ENCODE peak calls at places on chromosomes 11 and 22, in seven cellular contexts. A, G, F, P, W, B and R are unnamed samples.

GRCh38 chr11:96271777-96272176 is 71.2 kb downstream of the MAML2 start:
- DNase-seq in A (no peak), G (no peak), F (no peak), P (no peak), W (no peak), B (no peak), R (no peak)

GRCh38 chr11:37110383-37110782 is 512.3 kb upstream of the RAG2 start:
- DNase-seq in A (no peak), G (no peak), F (no peak), P (no peak), W (no peak), B (peak), R (no peak)

GRCh38 chr11:103892603-103893002 is 143.8 kb upstream of the DDI1 start:
- DNase-seq in A (no peak), G (no peak), F (no peak), P (no peak), W (no peak), B (no peak), R (no peak)

GRCh38 chr11:1196516-1197391 is 26.1 kb upstream of the MUC5B start:
- DNase-seq in A (no peak), G (peak), F (no peak), P (peak), W (peak), B (no peak), R (no peak)

GRCh38 chr22:44412136-44412731 is 85.8 kb downstream of the RTL6 start:
- DNase-seq in A (no peak), G (no peak), F (no peak), P (no peak), W (peak), B (no peak), R (no peak)

GRCh38 chr11:66291706-66292542 is at the start of gene TMEM151A:
- DNase-seq in A (no peak), G (peak), F (no peak), P (no peak), W (peak), B (peak), R (peak)

GRCh38 chr11:114247070-114247789 is 49.0 kb upstream of the NNMT start:
- DNase-seq in A (no peak), G (no peak), F (no peak), P (no peak), W (no peak), B (no peak), R (no peak)

GRCh38 chr22:47197735-47198500 is 435.5 kb downstream of the TBC1D22A start:
- DNase-seq in A (no peak), G (peak), F (no peak), P (no peak), W (peak), B (no peak), R (no peak)

GRCh38 chr11:68549789-68550484 is 89.4 kb downstream of the PPP6R3 start:
- DNase-seq in A (no peak), G (no peak), F (no peak), P (no peak), W (no peak), B (peak), R (no peak)

GRCh38 chr22:25564320-25564978 is at the start of gene GRK3:
- DNase-seq in A (peak), G (peak), F (peak), P (peak), W (peak), B (peak), R (peak)

GRCh38 chr11:6757373-6757967 is 14.3 kb downstream of the OR2AG2 start:
- DNase-seq in A (no peak), G (peak), F (peak), P (peak), W (no peak), B (peak), R (peak)

GRCh38 chr11:14554959-14555358 is 34.8 kb upstream of the PSMA1 start:
- DNase-seq in A (peak), G (no peak), F (peak), P (no peak), W (no peak), B (peak), R (peak)

GRCh38 chr22:46561435-46561905 is 24.1 kb upstream of the CELSR1 start:
- DNase-seq in A (no peak), G (no peak), F (peak), P (no peak), W (peak), B (no peak), R (no peak)

GRCh38 chr11:117837070-117837776 is 12.7 kb upstream of the FXYD2 start:
- DNase-seq in A (no peak), G (peak), F (no peak), P (no peak), W (peak), B (no peak), R (no peak)

GRCh38 chr11:8338138-8338537 is 74.5 kb upstream of the LMO1 start:
- DNase-seq in A (no peak), G (peak), F (no peak), P (peak), W (no peak), B (peak), R (no peak)

GRCh38 chr11:134437821-134438220 is 25.8 kb upstream of the B3GAT1 start:
- DNase-seq in A (no peak), G (no peak), F (no peak), P (no peak), W (no peak), B (no peak), R (no peak)

GRCh38 chr22:23580586-23581251 is 629 bp upstream of the IGLL1 start:
- DNase-seq in A (no peak), G (no peak), F (no peak), P (no peak), W (no peak), B (no peak), R (no peak)

GRCh38 chr22:26684173-26684572 is 26.8 kb downstream of the MIAT start:
- DNase-seq in A (no peak), G (no peak), F (no peak), P (no peak), W (no peak), B (no peak), R (no peak)

GRCh38 chr22:26677217-26677616 is 19.8 kb downstream of the MIAT start:
- DNase-seq in A (no peak), G (no peak), F (no peak), P (no peak), W (no peak), B (no peak), R (no peak)

GRCh38 chr22:26679003-26679629 is 21.7 kb downstream of the MIAT start:
- DNase-seq in A (peak), G (peak), F (peak), P (peak), W (no peak), B (peak), R (peak)

GRCh38 chr22:26680485-26680884 is 23.1 kb downstream of the MIAT start:
- DNase-seq in A (no peak), G (no peak), F (no peak), P (no peak), W (no peak), B (no peak), R (no peak)

DNA sequence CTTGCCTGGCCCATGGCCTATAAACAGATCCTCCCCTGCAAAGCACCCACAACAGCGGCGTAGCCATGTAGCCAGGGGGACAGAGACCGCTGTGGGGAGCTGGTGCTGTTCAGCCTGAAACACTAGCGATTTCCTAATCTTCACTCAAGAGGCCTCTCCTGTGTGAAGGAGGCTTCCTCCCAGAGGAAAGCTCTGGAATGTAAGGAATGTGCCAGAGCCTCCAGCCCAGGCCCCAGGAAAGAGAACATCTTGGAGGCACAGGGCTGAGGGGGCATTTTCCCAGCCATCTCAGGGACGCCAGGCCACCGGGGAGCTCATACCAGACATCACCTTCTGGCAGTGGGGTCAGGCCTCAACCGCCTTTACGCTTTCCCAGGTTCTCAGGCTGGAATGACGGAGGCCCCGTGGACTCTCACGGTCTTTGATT is 24.0 kb downstream of the MIAT start:
- DNase-seq in A (no peak), G (no peak), F (no peak), P (no peak), W (no peak), B (peak), R (no peak)
- H3K27ac ChIP-seq in A (no peak), G (no peak), F (no peak), P (no peak), W (no peak), B (no peak), R (no peak)

GRCh38 chr11:73221996-73222395 is 3.9 kb downstream of the P2RY2 start:
- DNase-seq in A (no peak), G (no peak), F (no peak), P (no peak), W (no peak), B (no peak), R (no peak)
- H3K4me3 ChIP-seq in A (no peak), G (no peak), F (no peak), P (no peak), W (no peak), B (no peak), R (no peak)

GRCh38 chr11:78190871-78191538 is 2.3 kb downstream of the USP35 start:
- DNase-seq in A (no peak), G (no peak), F (no peak), P (no peak), W (no peak), B (no peak), R (no peak)

GRCh38 chr11:78194490-78194889 is 5.8 kb downstream of the USP35 start:
- DNase-seq in A (no peak), G (no peak), F (no peak), P (no peak), W (no peak), B (peak), R (no peak)

GRCh38 chr11:78192223-78192719 is 3.6 kb downstream of the USP35 start:
- DNase-seq in A (no peak), G (no peak), F (no peak), P (peak), W (no peak), B (no peak), R (no peak)

GRCh38 chr11:78193806-78194205 is 5.1 kb downstream of the USP35 start:
- DNase-seq in A (no peak), G (no peak), F (no peak), P (no peak), W (no peak), B (no peak), R (no peak)

GRCh38 chr11:78192911-78193341 is 4.2 kb downstream of the USP35 start:
- DNase-seq in A (no peak), G (no peak), F (no peak), P (no peak), W (no peak), B (no peak), R (no peak)
- H3K27ac ChIP-seq in A (peak), G (no peak), F (no peak), P (peak), W (no peak), B (no peak), R (no peak)

DNA sequence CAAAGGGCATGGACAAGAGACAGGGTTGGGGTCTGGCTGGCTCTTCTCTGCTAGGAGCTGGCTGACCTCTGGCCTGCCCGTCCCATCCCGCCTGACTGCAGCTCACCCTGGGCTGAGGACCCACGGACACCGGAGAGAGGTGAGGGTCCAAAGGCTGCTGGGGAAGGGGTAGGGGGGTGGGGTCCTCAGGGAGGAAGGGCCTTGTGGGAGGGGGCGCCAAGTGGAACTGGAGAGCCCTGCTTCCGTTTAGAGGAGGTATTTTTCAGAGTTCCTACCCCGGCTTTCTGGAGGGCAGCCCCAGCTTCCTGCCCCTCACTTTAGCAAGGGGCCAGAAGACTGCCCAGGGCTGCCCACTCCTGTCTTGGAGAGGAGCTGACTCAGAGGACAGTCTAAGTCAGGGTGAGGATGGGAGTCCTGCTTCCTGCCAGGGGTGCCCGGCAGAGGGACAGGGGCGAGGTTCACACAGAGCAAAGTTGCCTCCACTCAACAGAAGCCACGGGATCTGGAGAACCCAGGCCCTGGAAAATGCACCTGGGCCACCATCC is 7.1 kb downstream of the LARGE2 start:
- DNase-seq in A (no peak), G (no peak), F (no peak), P (no peak), W (no peak), B (no peak), R (no peak)
- H3K4me3 ChIP-seq in A (no peak), G (no peak), F (no peak), P (no peak), W (no peak), B (no peak), R (no peak)

GRCh38 chr22:37624017-37624365 is 15.4 kb downstream of the GGA1 start:
- DNase-seq in A (no peak), G (no peak), F (no peak), P (no peak), W (no peak), B (no peak), R (no peak)
- H3K27ac ChIP-seq in A (no peak), G (no peak), F (no peak), P (no peak), W (no peak), B (peak), R (peak)

DNA sequence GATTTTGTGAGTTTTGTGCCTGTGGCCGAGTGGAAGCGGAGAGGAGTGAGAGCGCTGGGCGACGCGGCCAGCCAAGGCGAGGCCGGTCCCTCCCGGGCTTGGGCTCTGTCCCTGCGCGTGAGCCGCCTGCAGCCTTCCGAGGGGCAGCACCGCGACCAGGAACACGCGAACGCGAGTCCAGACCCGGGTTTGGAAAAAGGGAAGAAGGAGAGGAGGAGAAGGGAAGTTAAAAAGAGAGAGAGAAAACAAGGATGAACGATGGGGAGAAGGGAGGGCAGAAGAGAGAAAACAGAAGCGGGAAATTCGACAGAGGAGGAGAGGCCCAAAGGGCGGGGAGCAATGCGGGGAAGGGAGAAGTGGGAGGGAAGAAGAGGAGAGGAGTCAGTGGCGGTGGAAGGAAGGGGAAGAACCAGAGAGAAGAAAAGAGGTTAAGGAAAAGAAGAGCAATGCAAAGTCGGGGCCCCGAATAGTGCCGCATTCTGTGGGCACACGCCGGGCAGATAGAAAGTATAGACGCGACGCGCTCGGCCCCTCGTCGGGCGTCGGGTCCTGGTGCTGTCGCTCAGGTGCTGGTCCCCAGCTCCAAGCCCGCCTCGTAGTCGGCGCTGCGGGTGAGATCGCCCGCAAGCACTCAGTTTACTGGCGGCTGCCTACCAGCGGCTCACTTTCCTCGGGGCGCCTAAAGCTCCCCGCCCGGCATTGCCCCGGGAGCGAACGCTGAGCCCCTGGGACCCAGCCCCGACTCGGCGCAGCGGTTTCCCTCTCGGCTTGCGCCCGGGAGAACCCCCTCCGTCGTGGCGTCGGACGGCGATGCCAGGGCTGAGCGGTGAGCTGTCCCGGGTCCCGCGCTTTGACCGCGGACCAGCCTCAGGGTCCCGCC is 2.8 kb upstream of the BARX2 start:
- DNase-seq in A (no peak), G (no peak), F (no peak), P (no peak), W (no peak), B (no peak), R (no peak)
- H3K4me3 ChIP-seq in A (peak), G (peak), F (peak), P (peak), W (peak), B (no peak), R (no peak)

DNA sequence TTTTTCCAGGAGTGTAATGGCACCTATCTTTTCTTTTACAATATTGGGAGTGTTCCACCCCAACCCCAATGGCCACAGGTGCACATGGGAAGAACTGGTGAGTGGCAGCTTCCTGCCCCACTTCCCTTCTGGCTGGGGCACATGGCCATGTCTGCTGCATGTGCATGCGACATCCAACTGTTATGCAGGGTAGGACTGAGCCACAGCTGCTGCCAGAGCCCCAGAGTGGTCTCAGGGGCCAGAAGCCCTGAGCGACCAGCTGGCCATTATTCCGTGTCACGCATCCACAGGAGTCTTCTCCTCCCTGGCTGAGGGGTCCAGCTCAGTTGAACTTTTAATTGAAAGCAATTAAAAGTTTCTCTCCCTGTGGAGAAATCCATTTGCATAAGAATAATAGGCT is 8.7 kb upstream of the GLYAT start:
- DNase-seq in A (no peak), G (no peak), F (no peak), P (no peak), W (no peak), B (no peak), R (no peak)
- H3K27ac ChIP-seq in A (no peak), G (no peak), F (peak), P (no peak), W (no peak), B (no peak), R (no peak)